ENCODE peak calls at places on chromosomes 16 and 17, in five cellular contexts. X is A549, B is K562, L is HepG2, F is GM12878. E is an unnamed sample.

GRCh38 chr17:42683407-42684031 is 1.2 kb downstream of the CNTNAP1 start:
- DNase-seq in X (no peak), B (no peak), L (no peak), F (no peak), E (peak)

GRCh38 chr16:50802958-50803357 is 61.1 kb downstream of the CYLD start:
- DNase-seq in X (no peak), B (no peak), L (no peak), F (no peak), E (no peak)

GRCh38 chr16:78667675-78668074 is 568.2 kb downstream of the WWOX start:
- DNase-seq in X (no peak), B (no peak), L (no peak), F (no peak), E (no peak)

GRCh38 chr16:1208239-1208830 is 16.7 kb downstream of the TPSG1 start:
- DNase-seq in X (no peak), B (no peak), L (no peak), F (no peak), E (no peak)

GRCh38 chr16:80682435-80683070 is 121.8 kb downstream of the CDYL2 start:
- DNase-seq in X (no peak), B (no peak), L (no peak), F (no peak), E (no peak)

GRCh38 chr17:51739245-51739886 is 419.1 kb downstream of the CA10 start:
- DNase-seq in X (no peak), B (no peak), L (no peak), F (no peak), E (no peak)

GRCh38 chr17:57739402-57740224 is 5.5 kb downstream of the CCDC182 start:
- DNase-seq in X (peak), B (peak), L (peak), F (no peak), E (peak)

GRCh38 chr17:50918933-50919296 is 52.8 kb upstream of the TOB1 start:
- DNase-seq in X (no peak), B (no peak), L (no peak), F (no peak), E (no peak)

GRCh38 chr16:81437860-81438259 is 6.7 kb upstream of the CMIP start:
- DNase-seq in X (no peak), B (no peak), L (no peak), F (no peak), E (no peak)

GRCh38 chr16:89723279-89724250 is 2.2 kb downstream of the ZNF276 start:
- DNase-seq in X (no peak), B (no peak), L (no peak), F (no peak), E (no peak)

GRCh38 chr17:38870259-38871165 is 654 bp downstream of the LASP1 start:
- DNase-seq in X (peak), B (peak), L (peak), F (no peak), E (peak)

GRCh38 chr17:10156579-10157488 is 41.6 kb downstream of the GAS7 start:
- DNase-seq in X (no peak), B (no peak), L (no peak), F (peak), E (no peak)

GRCh38 chr16:24318670-24319069 is 62.5 kb downstream of the CACNG3 start:
- DNase-seq in X (no peak), B (no peak), L (no peak), F (no peak), E (peak)

GRCh38 chr16:84825896-84826557 is 6.2 kb downstream of the CRISPLD2 start:
- DNase-seq in X (no peak), B (no peak), L (no peak), F (no peak), E (no peak)

GRCh38 chr16:57041182-57042156 is 50.9 kb upstream of the CPNE2 start:
- DNase-seq in X (no peak), B (no peak), L (no peak), F (peak), E (no peak)

GRCh38 chr17:62307196-62307595 is 73.2 kb upstream of the EFCAB3 start:
- DNase-seq in X (no peak), B (no peak), L (no peak), F (no peak), E (no peak)

GRCh38 chr17:40563371-40564052 is 1.8 kb downstream of the CCR7 start:
- DNase-seq in X (no peak), B (no peak), L (no peak), F (no peak), E (no peak)

GRCh38 chr17:65057520-65058075 is 1.1 kb upstream of the GNA13 start:
- DNase-seq in X (no peak), B (no peak), L (no peak), F (no peak), E (no peak)

GRCh38 chr17:27609606-27610303 is 21.2 kb upstream of the LGALS9 start:
- DNase-seq in X (peak), B (no peak), L (peak), F (no peak), E (peak)

GRCh38 chr17:72665841-72666518 is 426.5 kb downstream of the SLC39A11 start:
- DNase-seq in X (no peak), B (no peak), L (no peak), F (no peak), E (no peak)

GRCh38 chr16:81384006-81384405 is 60.6 kb upstream of the CMIP start:
- DNase-seq in X (no peak), B (no peak), L (no peak), F (no peak), E (peak)

GRCh38 chr16:27237229-27238015 is 31.1 kb downstream of the NSMCE1 start:
- DNase-seq in X (no peak), B (no peak), L (no peak), F (peak), E (peak)

GRCh38 chr17:76833034-76833689 is 35.0 kb upstream of the MGAT5B start:
- DNase-seq in X (no peak), B (no peak), L (no peak), F (no peak), E (no peak)

GRCh38 chr16:20966746-20967145 is 66.2 kb downstream of the LYRM1 start:
- DNase-seq in X (no peak), B (no peak), L (no peak), F (no peak), E (no peak)

GRCh38 chr16:64380751-64381150 is 741.1 kb downstream of the CDH11 start:
- DNase-seq in X (no peak), B (no peak), L (no peak), F (no peak), E (no peak)

GRCh38 chr17:31917065-31917529 is 15.6 kb upstream of the UTP6 start:
- DNase-seq in X (no peak), B (no peak), L (no peak), F (no peak), E (peak)

GRCh38 chr17:31916496-31917064 is 15.1 kb upstream of the UTP6 start:
- DNase-seq in X (no peak), B (no peak), L (no peak), F (no peak), E (peak)

GRCh38 chr17:31918701-31919128 is 17.2 kb upstream of the UTP6 start:
- DNase-seq in X (peak), B (no peak), L (peak), F (no peak), E (no peak)

GRCh38 chr17:31915456-31916100 is 14.1 kb upstream of the UTP6 start:
- DNase-seq in X (no peak), B (no peak), L (no peak), F (no peak), E (no peak)

DNA sequence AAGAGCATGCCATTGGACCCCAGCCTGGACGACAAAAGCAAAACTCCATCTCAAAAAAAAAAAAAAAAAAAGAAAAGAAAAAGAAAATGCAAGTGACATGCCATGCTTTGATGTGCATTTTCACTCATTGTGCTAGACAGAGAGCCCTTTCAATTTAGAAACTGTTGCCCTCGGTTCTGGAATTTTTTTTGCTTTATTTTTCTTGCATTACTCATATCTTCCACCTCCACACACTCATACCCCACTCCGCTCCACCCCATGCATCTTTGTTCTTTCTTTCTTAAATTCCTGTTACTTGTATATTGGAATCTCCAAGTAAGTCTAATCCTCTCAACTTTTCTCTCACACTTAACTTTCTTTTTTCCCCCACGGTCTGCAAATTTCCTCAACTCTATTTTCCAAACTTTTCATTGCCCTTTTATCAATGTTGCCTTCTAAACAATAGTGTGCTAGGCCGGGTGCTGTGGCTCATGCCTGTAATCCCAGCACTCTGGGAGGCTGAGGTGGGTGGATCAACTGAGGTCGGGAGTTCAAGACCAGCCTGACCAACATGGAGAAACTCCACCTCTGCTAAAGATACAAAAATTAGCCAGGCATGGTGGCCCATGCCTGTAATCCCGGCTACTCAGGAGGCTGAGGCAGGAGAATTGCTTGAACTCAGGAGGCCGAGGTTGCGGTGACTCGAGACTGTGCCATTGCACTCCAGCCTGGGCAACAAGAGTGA is 16.8 kb upstream of the SUZ12 start:
- DNase-seq in X (no peak), B (no peak), L (peak), F (no peak), E (no peak)
- H3K4me3 ChIP-seq in X (no peak), B (no peak), L (no peak), F (no peak), E (no peak)

GRCh38 chr17:2056221-2057129 is 1.6 kb downstream of the HIC1 start:
- DNase-seq in X (no peak), B (no peak), L (no peak), F (no peak), E (peak)
- TF ChIP-seq JUNB in X (no peak), B (no peak), L (no peak), F (no peak), E (no peak)

GRCh38 chr16:86577314-86577971 is 906 bp upstream of the FOXL1 start:
- DNase-seq in X (no peak), B (no peak), L (no peak), F (no peak), E (peak)

GRCh38 chr16:86575095-86575685 is 3.2 kb upstream of the FOXL1 start:
- DNase-seq in X (no peak), B (no peak), L (no peak), F (no peak), E (no peak)

GRCh38 chr16:86574646-86575045 is 3.7 kb upstream of the FOXL1 start:
- DNase-seq in X (no peak), B (no peak), L (no peak), F (no peak), E (no peak)

GRCh38 chr16:86576591-86577313 is 1.6 kb upstream of the FOXL1 start:
- DNase-seq in X (no peak), B (peak), L (no peak), F (no peak), E (peak)

DNA sequence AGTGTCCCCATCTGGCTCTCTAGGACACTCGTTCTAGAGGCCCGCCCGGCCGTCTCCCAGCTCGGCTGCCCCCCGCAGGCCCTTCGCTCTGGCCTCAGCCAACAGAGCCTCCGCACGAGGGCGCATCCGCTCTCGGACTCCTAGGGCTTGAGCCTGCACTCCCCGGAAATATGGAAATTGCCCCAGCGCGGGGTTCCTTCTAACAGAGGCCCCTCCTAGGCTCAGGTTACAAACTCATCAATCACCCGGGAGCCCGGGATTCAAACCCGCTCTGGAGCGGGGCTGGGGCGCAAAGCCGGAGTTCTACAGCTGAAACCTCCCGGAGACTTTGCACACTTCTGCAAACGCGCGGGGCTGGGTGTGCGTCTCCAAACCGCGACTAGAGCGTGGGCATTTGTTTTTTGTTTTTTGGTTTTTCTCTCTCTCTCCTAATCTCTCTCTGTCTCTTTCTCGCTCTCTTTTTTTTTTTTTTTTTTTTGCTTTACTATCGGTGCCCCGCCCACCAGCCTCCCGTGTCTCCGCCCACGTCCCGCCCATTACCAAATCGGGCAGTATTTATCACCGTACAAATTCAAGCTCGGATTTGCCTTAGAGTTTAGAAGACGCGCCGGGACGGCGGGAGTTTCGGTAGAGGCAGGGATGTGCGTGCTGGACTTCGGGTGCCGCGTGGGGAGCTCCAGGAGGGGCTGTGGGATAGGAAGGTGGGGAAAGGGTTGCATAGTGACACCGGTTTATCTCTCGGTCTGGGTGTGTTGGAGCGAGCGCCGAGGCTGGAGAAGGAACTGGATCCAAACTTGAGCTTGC is 2.4 kb upstream of the FOXL1 start:
- DNase-seq in X (peak), B (peak), L (peak), F (no peak), E (peak)
- H3K4me3 ChIP-seq in X (peak), B (peak), L (no peak), F (no peak), E (peak)

GRCh38 chr16:68707341-68708152 is 29.5 kb upstream of the CDH1 start:
- DNase-seq in X (peak), B (peak), L (peak), F (no peak), E (peak)
- TF ChIP-seq JUNB in X (no peak), B (no peak), L (no peak), F (no peak), E (no peak)

DNA sequence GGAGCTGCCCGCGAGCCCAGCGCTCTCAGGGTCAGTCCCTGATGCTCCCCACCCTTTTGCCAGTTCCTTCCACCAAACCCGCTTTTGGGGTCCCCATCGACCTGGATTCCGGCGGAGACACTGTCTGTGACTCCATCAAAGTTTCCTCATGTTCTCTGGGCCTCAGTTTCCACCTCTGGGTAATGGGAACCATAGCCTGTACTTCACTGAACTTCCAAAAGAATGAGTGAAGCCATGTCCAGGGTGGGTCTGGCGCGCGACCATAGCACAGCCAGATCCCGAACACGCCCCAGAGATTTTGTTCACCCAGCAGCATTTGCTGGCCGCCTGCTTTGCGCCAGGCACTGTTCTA is 328 bp downstream of the SDR42E2 start:
- DNase-seq in X (no peak), B (no peak), L (no peak), F (no peak), E (no peak)
- H3K4me3 ChIP-seq in X (peak), B (no peak), L (no peak), F (no peak), E (peak)